ENCODE peak calls at places on chromosomes 2 and 18, in eight cellular contexts. D is K562, M is heart left ventricle, R is upper lobe of right lung, F is cardiac muscle cell, K is H9, Y is thoracic aorta, Z is psoas muscle. V is an unnamed sample. For H3K9me3, the result is how much of the 10 kb centered on the place peaks cover.

GRCh38 chr2:68643874-68644485 is 601 bp downstream of the PROKR1 start:
- DNase-seq in D (no peak), M (no peak), R (no peak), F (no peak), K (no peak), Y (no peak), Z (no peak), V (no peak)

GRCh38 chr2:71332413-71332866 is 858 bp downstream of the ZNF638 start:
- DNase-seq in D (peak), M (no peak), R (no peak), F (no peak), K (no peak), Y (no peak), Z (no peak), V (no peak)

GRCh38 chr18:3447035-3447894 is 2.7 kb upstream of the TGIF1 start:
- DNase-seq in D (peak), M (peak), R (peak), F (peak), K (peak), Y (no peak), Z (peak), V (peak)

GRCh38 chr2:15582153-15582552 is 9.5 kb upstream of the DDX1 start:
- DNase-seq in D (no peak), M (no peak), R (no peak), F (no peak), K (no peak), Y (no peak), Z (no peak), V (no peak)

GRCh38 chr2:8576525-8577157 is 105.2 kb upstream of the ID2 start:
- DNase-seq in D (no peak), M (no peak), R (no peak), F (no peak), K (no peak), Y (no peak), Z (no peak), V (peak)

GRCh38 chr2:128638741-128639477 is 320.2 kb upstream of the HS6ST1 start:
- DNase-seq in D (no peak), M (no peak), R (no peak), F (no peak), K (peak), Y (no peak), Z (no peak), V (no peak)

GRCh38 chr2:176552456-176553135 is 283.4 kb downstream of the MTX2 start:
- DNase-seq in D (no peak), M (no peak), R (no peak), F (peak), K (no peak), Y (no peak), Z (no peak), V (peak)

GRCh38 chr18:62586148-62586774 is 63.4 kb downstream of the ZCCHC2 start:
- DNase-seq in D (peak), M (peak), R (peak), F (peak), K (peak), Y (peak), Z (peak), V (peak)

GRCh38 chr2:173090291-173090877 is 14.7 kb downstream of the MAP3K20 start:
- DNase-seq in D (peak), M (peak), R (peak), F (peak), K (peak), Y (no peak), Z (peak), V (no peak)

GRCh38 chr2:233810385-233810784 is 32.3 kb downstream of the MROH2A start:
- DNase-seq in D (no peak), M (no peak), R (peak), F (no peak), K (no peak), Y (no peak), Z (no peak), V (no peak)

GRCh38 chr2:232872826-232873225 is 2.8 kb downstream of the SNORC start:
- DNase-seq in D (no peak), M (no peak), R (peak), F (no peak), K (no peak), Y (no peak), Z (peak), V (peak)

GRCh38 chr2:216132585-216132984 is 23.4 kb downstream of the XRCC5 start:
- DNase-seq in D (no peak), M (no peak), R (no peak), F (no peak), K (no peak), Y (no peak), Z (no peak), V (no peak)

GRCh38 chr2:117056376-117056748 is 758.1 kb upstream of the DDX18 start:
- DNase-seq in D (no peak), M (no peak), R (no peak), F (no peak), K (no peak), Y (no peak), Z (no peak), V (no peak)
- H3K9me3 ChIP-seq in D (under half), M (under half), R (under half), F (under half), K (under half), Y (under half), Z (under half), V (under half)

DNA sequence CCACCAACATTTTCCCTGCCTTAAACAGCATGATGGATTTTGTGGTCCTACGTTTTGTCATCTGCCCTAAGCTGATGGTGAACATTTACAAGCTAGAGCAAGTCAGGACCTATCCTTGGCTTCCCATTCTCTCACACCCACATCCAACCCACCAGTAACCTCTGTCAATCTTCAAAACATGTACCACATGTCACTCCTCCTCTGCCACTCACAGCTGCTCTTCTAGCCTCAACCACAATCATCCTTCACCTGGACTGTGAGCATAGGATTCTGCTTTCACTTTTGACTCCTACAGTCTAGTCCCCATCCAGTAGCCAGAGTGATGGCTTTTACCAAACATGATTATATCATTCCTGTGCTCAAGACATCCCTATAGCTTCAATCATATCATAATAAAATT is 279.8 kb upstream of the DLGAP1 start:
- DNase-seq in D (no peak), M (no peak), R (no peak), F (no peak), K (no peak), Y (no peak), Z (no peak), V (no peak)
- H3K9me3 ChIP-seq in D (under half), M (under half), R (under half), F (under half), K (under half), Y (under half), Z (under half), V (under half)

DNA sequence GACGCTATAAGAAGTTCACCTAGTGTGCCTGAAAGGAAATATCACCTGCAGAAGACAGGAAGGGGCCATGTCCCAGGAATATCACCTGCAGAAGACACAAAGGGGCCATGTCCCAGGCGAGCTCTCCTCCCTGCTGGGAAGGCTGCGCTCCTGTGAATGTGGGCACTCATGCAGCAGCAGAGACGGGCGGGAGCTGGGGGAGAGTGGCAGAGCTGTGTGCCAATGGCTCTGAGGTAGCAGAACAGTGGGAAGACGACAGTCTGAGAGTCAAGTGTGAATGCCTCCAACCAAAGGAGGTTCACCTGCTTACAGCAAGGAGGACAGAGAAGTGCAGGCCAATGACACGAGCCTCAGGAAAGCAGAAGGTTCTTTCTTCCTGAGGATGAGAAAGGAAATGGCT is 117.9 kb upstream of the SALL3 start:
- DNase-seq in D (no peak), M (no peak), R (no peak), F (no peak), K (no peak), Y (no peak), Z (no peak), V (no peak)
- H3K9me3 ChIP-seq in D (under half), M (under half), R (under half), F (under half), K (under half), Y (under half), Z (under half), V (under half)

GRCh38 chr18:50747849-50748242 is 72.0 kb downstream of the MRO start:
- DNase-seq in D (no peak), M (no peak), R (no peak), F (no peak), K (no peak), Y (no peak), Z (no peak), V (no peak)
- H3K9me3 ChIP-seq in D (under half), M (under half), R (under half), F (under half), K (under half), Y (under half), Z (under half), V (under half)

V was measured in adrenal gland.